ENCODE peak calls at places on chromosomes 4 and X, in four cellular contexts. O is suprapubic skin, S is endothelial cell of umbilical vein, R is Panc1. U is an unnamed sample.

GRCh38 chrX:9429767-9430166 is 35.1 kb upstream of the TBL1X start:
- DNase-seq in O (no peak), S (no peak), R (no peak), U (no peak)

GRCh38 chrX:82591421-82591820 is 916.7 kb upstream of the POU3F4 start:
- DNase-seq in O (no peak), S (no peak), R (no peak), U (no peak)

GRCh38 chr4:19285146-19285545 is 966.6 kb upstream of the SLIT2 start:
- DNase-seq in S (no peak), O (no peak), R (no peak), U (no peak)

GRCh38 chr4:175412744-175413143 is 399.3 kb downstream of the GPM6A start:
- DNase-seq in O (no peak), S (no peak), R (no peak), U (no peak)

GRCh38 chr4:82765134-82765533 is 33.5 kb downstream of the SCD5 start:
- DNase-seq in R (no peak), O (no peak), S (no peak), U (no peak)

GRCh38 chrX:111869639-111870034 is 6.3 kb upstream of the TRPC5OS start:
- DNase-seq in R (peak; percentile 27), S (peak; percentile 11), O (no peak), U (peak; percentile 18)

GRCh38 chr4:154741131-154741530 is 2.7 kb upstream of the LRAT start:
- DNase-seq in R (no peak), O (no peak), S (no peak), U (no peak)

GRCh38 chr4:185115827-185116232 is 27.2 kb upstream of the SLC25A4 start:
- DNase-seq in S (peak; percentile 51), R (no peak), O (no peak), U (no peak)

GRCh38 chrX:22520128-22520828 is 247.6 kb downstream of the CBLL2 start:
- DNase-seq in S (peak; percentile 28), O (no peak), R (no peak), U (no peak)

GRCh38 chrX:97844943-97845342 is 961.2 kb downstream of the RPA4 start:
- DNase-seq in S (no peak), R (no peak), O (no peak), U (no peak)

GRCh38 chr4:26163425-26164362 is 157.1 kb upstream of the RBPJ start:
- DNase-seq in O (no peak), R (no peak), S (no peak), U (no peak)

GRCh38 chr4:140755811-140756291 is 334 bp downstream of the TBC1D9 start:
- DNase-seq in R (no peak), O (no peak), S (peak; percentile 70), U (peak; percentile 2)

GRCh38 chr4:158236304-158237030 is 26.2 kb downstream of the TMEM144 start:
- DNase-seq in O (no peak), S (peak; percentile 21), R (no peak), U (no peak)

GRCh38 chr4:159101983-159102622 is 776 bp upstream of the RAPGEF2 start:
- DNase-seq in R (no peak), O (no peak), S (no peak), U (no peak)

GRCh38 chr4:119525005-119525749 is 103.4 kb downstream of the PDE5A start:
- DNase-seq in S (peak; percentile 90), O (no peak), R (peak; percentile 66), U (no peak)

GRCh38 chrX:111410451-111410850 is 1.5 kb downstream of the DCX start:
- DNase-seq in S (no peak), R (no peak), O (no peak), U (no peak)

GRCh38 chr4:41380758-41381157 is 124.0 kb downstream of the UCHL1 start:
- DNase-seq in R (no peak), S (no peak), O (no peak), U (no peak)

GRCh38 chr4:185592438-185592837 is 57.1 kb upstream of the PDLIM3 start:
- DNase-seq in O (no peak), S (no peak), R (no peak), U (no peak)

GRCh38 chrX:152024710-152025109 is 50.2 kb upstream of the GABRE start:
- DNase-seq in O (no peak), S (no peak), R (no peak), U (no peak)

GRCh38 chr4:20268028-20268427 is 16.3 kb downstream of the SLIT2 start:
- DNase-seq in O (no peak), S (no peak), R (no peak), U (no peak)

GRCh38 chr4:185566425-185566824 is 31.1 kb upstream of the PDLIM3 start:
- DNase-seq in O (no peak), R (no peak), S (no peak), U (no peak)

GRCh38 chr4:156779774-156780173 is 191.8 kb downstream of the PDGFC start:
- DNase-seq in R (no peak), O (no peak), S (peak; percentile 69), U (no peak)

GRCh38 chr4:161496-162284 is 37.4 kb downstream of the ZNF718 start:
- DNase-seq in R (no peak), S (no peak), O (no peak), U (no peak)

GRCh38 chr4:82223715-82224114 is 150.1 kb downstream of the HNRNPD start:
- DNase-seq in S (no peak), R (no peak), O (no peak), U (peak; percentile 88)

GRCh38 chr4:53235547-53235946 is 130.3 kb downstream of the SCFD2 start:
- DNase-seq in O (no peak), S (no peak), R (no peak), U (no peak)

GRCh38 chrX:70444326-70445196 is at the start of gene DLG3:
- DNase-seq in R (no peak), S (no peak), O (no peak), U (no peak)

GRCh38 chr4:144648042-144648441 is 2.1 kb downstream of the HHIP start:
- DNase-seq in S (no peak), R (no peak), O (no peak), U (no peak)

GRCh38 chr4:180156684-180157083 is 2086.5 kb upstream of the TENM3 start:
- DNase-seq in S (no peak), O (no peak), R (no peak), U (no peak)

GRCh38 chr4:87783781-87784180 is 15.6 kb upstream of the IBSP start:
- DNase-seq in O (no peak), R (no peak), S (no peak), U (no peak)

GRCh38 chrX:15404712-15405111 is 20.5 kb upstream of the VEGFD start:
- DNase-seq in O (no peak), R (no peak), S (peak; percentile 51), U (no peak)

GRCh38 chrX:153554519-153555167 is 37.2 kb downstream of the ATP2B3 start:
- DNase-seq in S (peak; percentile 24), O (peak; percentile 81), R (peak; percentile 24), U (peak; percentile 68)

GRCh38 chrX:54920610-54921426 is at the start of gene TRO:
- DNase-seq in O (no peak), S (no peak), R (no peak), U (no peak)

GRCh38 chr4:106409901-106410889 is 41.6 kb upstream of the GIMD1 start:
- DNase-seq in R (no peak), O (no peak), S (no peak), U (no peak)
- TF ChIP-seq POLR2AphosphoS5 in R (no peak), O (no peak), S (no peak), U (no peak)

DNA sequence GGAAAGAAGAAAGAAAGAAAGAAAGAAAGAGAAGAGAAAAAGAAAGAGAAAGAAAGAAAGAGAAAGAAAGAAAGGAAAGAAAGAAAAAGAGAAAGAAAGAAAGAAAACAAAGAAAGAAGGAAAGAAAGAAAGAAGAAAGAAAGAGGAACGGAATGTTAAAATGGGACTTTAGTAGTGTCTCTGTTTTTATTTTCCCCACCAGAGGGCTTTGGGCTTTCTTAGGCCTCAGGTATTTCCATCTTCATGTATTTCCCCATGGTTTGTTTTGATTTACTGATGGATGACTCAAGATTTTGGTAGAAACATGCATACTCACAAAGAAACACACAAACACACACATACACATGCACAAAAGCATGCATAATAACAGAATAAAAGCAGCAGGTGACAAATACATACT is 181.2 kb downstream of the AFF2 start:
- DNase-seq in R (no peak), O (no peak), S (no peak), U (no peak)
- TF ChIP-seq CTCF in R (no peak), O (no peak), S (no peak), U (no peak)

GRCh38 chr4:7693237-7693608 is 246.4 kb downstream of the AFAP1 start:
- DNase-seq in O (no peak), S (no peak), R (no peak), U (no peak)
- TF ChIP-seq POLR2AphosphoS5 in O (no peak), S (no peak), R (no peak), U (no peak)

DNA sequence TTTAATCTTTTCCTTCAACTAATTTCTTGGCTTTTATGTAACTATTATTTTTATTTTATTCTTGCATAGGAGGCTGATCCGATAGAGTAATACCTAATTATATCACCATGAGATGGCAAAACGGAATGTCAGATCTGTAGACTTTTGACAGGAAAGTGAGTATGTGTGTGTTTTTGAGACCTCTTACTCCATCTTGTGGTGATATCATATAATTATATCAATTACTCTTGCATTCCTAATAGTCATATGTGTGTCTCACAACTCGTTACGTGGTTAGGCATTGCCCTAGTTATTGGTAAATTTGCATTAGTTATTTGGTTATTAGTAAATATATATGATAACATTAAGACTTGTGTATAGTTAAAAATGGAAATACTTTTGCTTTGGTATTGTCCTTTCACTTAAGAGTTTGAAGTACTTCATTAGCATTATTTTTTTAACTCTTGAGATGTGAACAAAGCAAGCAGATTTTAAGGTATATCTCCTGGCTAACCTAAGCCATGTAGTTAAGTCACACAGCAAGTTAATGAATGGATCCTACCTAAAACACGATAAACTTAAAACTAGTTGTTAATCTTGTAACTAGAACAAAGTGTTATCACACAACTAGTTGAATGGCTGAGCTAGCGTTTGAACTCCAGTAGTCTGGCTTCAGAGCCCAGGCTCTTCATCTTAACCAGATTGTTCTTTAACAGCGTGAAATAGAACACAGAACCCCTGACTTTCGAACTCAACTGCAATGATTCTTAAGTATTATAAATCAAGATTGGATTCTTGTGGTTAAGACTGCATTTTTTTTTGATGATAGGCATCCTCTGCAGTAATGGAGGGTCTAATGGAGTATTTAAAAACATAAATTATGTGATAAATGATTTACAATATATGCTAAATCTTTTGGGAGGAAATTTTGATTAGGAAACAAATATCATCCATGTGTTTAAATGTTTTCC is 67.1 kb downstream of the PGRMC2 start:
- DNase-seq in O (no peak), S (peak; percentile 70), R (no peak), U (no peak)
- TF ChIP-seq CTCF in O (no peak), S (peak; percentile 16), R (peak; percentile 32), U (no peak)

U was measured in HL-60.